ENCODE peak calls at places on chromosomes 6 and 20, in six cellular contexts. H is stomach, V is GM12878, L is HepG2, X is HCT116, F is prostate gland. N is an unnamed sample.
A peak's percentile ranks its signal among the peaks of the same experiment; 100 is the strongest.

GRCh38 chr6:17423018-17423417 is 29.6 kb downstream of the CAP2 start:
- DNase-seq in H (no peak), V (no peak), L (no peak), X (no peak), F (no peak), N (no peak)

GRCh38 chr6:100176951-100177710 is 183.1 kb upstream of the MCHR2 start:
- DNase-seq in H (no peak), V (no peak), L (no peak), X (no peak), F (no peak), N (no peak)

GRCh38 chr6:104527311-104527710 is 332.4 kb downstream of the HACE1 start:
- DNase-seq in H (no peak), V (no peak), L (no peak), X (no peak), F (no peak), N (no peak)

GRCh38 chr6:70474751-70475150 is 61.4 kb downstream of the FAM135A start:
- DNase-seq in H (no peak), V (no peak), L (peak; percentile 4), X (no peak), F (no peak), N (no peak)

GRCh38 chr6:90611996-90612690 is 25.3 kb upstream of the MAP3K7 start:
- DNase-seq in H (no peak), V (no peak), L (no peak), X (no peak), F (no peak), N (no peak)

GRCh38 chr6:54801669-54802068 is 44.9 kb upstream of the FAM83B start:
- DNase-seq in H (no peak), V (no peak), L (no peak), X (peak; percentile 83), F (no peak), N (no peak)

GRCh38 chr6:56168601-56169000 is 78.8 kb downstream of the COL21A1 start:
- DNase-seq in H (no peak), V (no peak), L (no peak), X (no peak), F (no peak), N (no peak)

GRCh38 chr20:31943052-31943471 is 8.8 kb downstream of the PDRG1 start:
- DNase-seq in H (peak; percentile 59), V (no peak), L (no peak), X (no peak), F (peak; percentile 40), N (no peak)

GRCh38 chr6:142732790-142733189 is 212.2 kb downstream of the HIVEP2 start:
- DNase-seq in H (no peak), V (no peak), L (no peak), X (no peak), F (no peak), N (no peak)

GRCh38 chr6:33276864-33277662 is at the start of gene B3GALT4:
- DNase-seq in H (peak; percentile 84), V (peak; percentile 49), L (no peak), X (no peak), F (peak; percentile 76), N (peak; percentile 91)
- H3K4me1 ChIP-seq in H (peaks cover 58% of the 10 kb centered on the region), V (peaks cover 22% of the 10 kb centered on the region), L (peaks cover 31% of the 10 kb centered on the region), X (peaks cover 43% of the 10 kb centered on the region), F (peaks cover 28% of the 10 kb centered on the region), N (peaks cover 63% of the 10 kb centered on the region)

GRCh38 chr20:23093613-23094012 is 7.5 kb upstream of the CD93 start:
- DNase-seq in H (no peak), V (no peak), L (no peak), X (no peak), F (no peak), N (no peak)

GRCh38 chr20:23094213-23094896 is 8.2 kb upstream of the CD93 start:
- DNase-seq in H (no peak), V (no peak), L (no peak), X (no peak), F (no peak), N (no peak)

GRCh38 chr20:23092861-23093543 is 6.9 kb upstream of the CD93 start:
- DNase-seq in H (no peak), V (no peak), L (no peak), X (no peak), F (no peak), N (peak; percentile 43)

GRCh38 chr20:23091741-23092408 is 5.8 kb upstream of the CD93 start:
- DNase-seq in H (no peak), V (no peak), L (no peak), X (no peak), F (no peak), N (peak; percentile 40)

GRCh38 chr20:23092409-23092756 is 6.3 kb upstream of the CD93 start:
- DNase-seq in H (no peak), V (no peak), L (no peak), X (no peak), F (no peak), N (peak; percentile 16)
- TF ChIP-seq POLR2AphosphoS5 in H (no peak), V (no peak), L (no peak), X (no peak), F (no peak), N (no peak)

GRCh38 chr6:32179746-32180405 is 1.7 kb downstream of the RNF5 start:
- DNase-seq in H (no peak), V (no peak), L (no peak), X (no peak), F (no peak), N (no peak)

GRCh38 chr6:32176476-32177181 is 745 bp upstream of the AGPAT1 start:
- DNase-seq in H (no peak), V (no peak), L (no peak), X (no peak), F (no peak), N (no peak)

GRCh38 chr6:32177788-32178546 is at the start of gene RNF5:
- DNase-seq in H (peak; percentile 97), V (peak; percentile 100), L (peak; percentile 100), X (peak; percentile 100), F (peak; percentile 99), N (peak; percentile 99)

GRCh38 chr6:32177182-32177787 is 920 bp upstream of the RNF5 start:
- DNase-seq in H (no peak), V (no peak), L (no peak), X (no peak), F (no peak), N (no peak)

GRCh38 chr6:32178547-32179440 is 589 bp downstream of the RNF5 start:
- DNase-seq in H (no peak), V (no peak), L (no peak), X (no peak), F (no peak), N (no peak)
- H3K4me1 ChIP-seq in H (peaks cover 46% of the 10 kb centered on the region), V (peaks cover 10% of the 10 kb centered on the region), L (peaks cover 45% of the 10 kb centered on the region), X (peaks cover 21% of the 10 kb centered on the region), F (no peaks in the 10 kb centered on the region), N (peaks cover 60% of the 10 kb centered on the region)

GRCh38 chr6:121383478-121383877 is 49.2 kb upstream of the TBC1D32 start:
- DNase-seq in H (no peak), V (no peak), L (no peak), X (no peak), F (no peak), N (no peak)

GRCh38 chr6:121382467-121383121 is 48.3 kb upstream of the TBC1D32 start:
- DNase-seq in H (no peak), V (no peak), L (peak; percentile 14), X (no peak), F (no peak), N (no peak)
- TF ChIP-seq POLR2AphosphoS5 in H (no peak), V (no peak), L (no peak), X (no peak), F (no peak), N (no peak)

GRCh38 chr6:53281518-53282215 is 67.1 kb downstream of the ELOVL5 start:
- DNase-seq in H (no peak), V (no peak), L (no peak), X (no peak), F (peak; percentile 51), N (no peak)
- H3K4me1 ChIP-seq in H (no peaks in the 10 kb centered on the region), V (peaks cover 28% of the 10 kb centered on the region), L (no peaks in the 10 kb centered on the region), X (no peaks in the 10 kb centered on the region), F (peaks cover 15% of the 10 kb centered on the region), N (no peaks in the 10 kb centered on the region)

DNA sequence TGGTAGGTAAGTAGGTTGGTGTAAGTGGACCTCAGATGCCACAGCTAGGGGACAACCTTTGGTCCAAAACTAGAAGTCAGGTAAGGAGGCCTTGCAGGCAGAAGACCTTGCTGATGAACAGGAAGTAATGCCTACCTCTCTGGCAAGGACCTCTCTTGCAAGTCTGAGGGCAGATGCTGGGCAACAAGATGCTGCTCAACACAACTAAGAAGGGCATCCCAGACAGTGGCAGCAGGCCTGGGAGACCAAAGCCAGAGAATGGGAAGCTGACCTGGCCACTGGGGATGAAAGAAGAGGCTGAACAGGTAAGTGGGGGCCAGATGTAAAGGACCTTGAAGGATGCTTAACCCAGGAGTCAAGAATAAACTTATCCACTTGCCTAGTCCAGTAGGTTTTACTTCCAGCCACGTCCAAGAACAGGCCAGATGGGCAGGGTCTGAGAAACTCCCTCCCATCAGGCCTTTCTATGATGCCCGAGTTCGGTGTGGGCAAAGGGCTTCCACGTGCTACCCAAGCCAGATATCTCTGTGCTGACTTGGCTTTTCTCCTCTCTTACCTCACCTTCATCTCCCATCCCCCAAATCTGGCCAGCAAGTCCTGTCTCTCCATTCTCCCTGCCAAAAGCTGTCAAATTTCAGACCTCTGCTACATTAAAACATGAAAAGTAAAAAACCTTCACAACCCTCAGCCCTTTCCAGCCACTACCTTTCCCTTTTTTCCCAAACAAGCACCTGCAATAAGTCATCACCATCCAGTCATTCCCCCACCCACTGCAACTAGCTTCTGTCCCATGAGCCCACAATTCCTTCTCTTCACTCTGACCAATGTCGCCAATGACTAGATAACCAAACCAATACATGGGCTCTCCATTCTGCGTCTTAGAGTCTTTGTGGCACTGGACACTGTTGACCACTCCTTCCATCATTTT is 11.5 kb upstream of the PLCG1 start:
- DNase-seq in H (no peak), V (no peak), L (no peak), X (no peak), F (no peak), N (no peak)
- TF ChIP-seq POLR2AphosphoS5 in H (no peak), V (peak; percentile 50), L (peak; percentile 4), X (peak; percentile 60), F (no peak), N (no peak)

DNA sequence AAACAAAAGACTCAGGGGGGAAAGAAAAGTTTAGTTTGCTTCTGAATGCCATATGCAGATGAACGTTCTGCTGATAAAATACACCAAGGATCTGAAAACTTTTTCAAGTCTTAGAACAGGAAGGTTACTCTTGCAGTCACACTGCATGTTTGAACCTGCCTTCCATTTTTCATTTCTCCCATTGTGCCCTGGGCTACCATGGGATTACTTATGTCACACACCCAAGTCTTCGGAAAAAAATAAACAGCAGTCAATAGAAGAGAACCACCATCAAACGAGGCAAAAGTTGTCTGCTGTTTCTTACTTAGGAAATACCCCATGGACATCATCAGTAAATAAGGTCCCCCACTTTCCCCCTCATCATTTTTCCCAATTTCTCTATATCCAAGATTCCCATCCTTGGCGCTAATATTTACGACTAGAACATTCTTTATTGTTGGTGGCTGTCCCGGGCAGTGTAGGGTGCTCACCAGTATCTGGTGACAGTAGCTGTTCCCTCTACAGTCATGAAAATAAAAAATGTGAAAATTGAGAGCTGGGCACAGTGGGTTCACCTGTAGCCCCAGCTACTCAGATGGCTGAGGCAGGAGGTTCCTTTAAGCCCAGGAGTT is 202.5 kb downstream of the BCAS1 start:
- DNase-seq in H (no peak), V (no peak), L (no peak), X (no peak), F (peak; percentile 42), N (no peak)
- H3K4me1 ChIP-seq in H (peaks cover 38% of the 10 kb centered on the region), V (peaks cover 43% of the 10 kb centered on the region), L (peaks cover 91% of the 10 kb centered on the region), X (peaks cover 31% of the 10 kb centered on the region), F (peaks cover 17% of the 10 kb centered on the region), N (peaks cover 61% of the 10 kb centered on the region)

GRCh38 chr6:167970236-167970635 is 27.2 kb upstream of the KIF25 start:
- DNase-seq in H (no peak), V (no peak), L (no peak), X (no peak), F (no peak), N (no peak)
- TF ChIP-seq POLR2AphosphoS5 in H (no peak), V (no peak), L (no peak), X (no peak), F (no peak), N (no peak)